ENCODE peak calls at places on chromosomes 3 and 15, in eight cellular contexts. One of them, this sample, is unnamed.
A peak's percentile ranks its signal among the peaks of the same experiment; 100 is the strongest.

GRCh38 chr3:104628185-104628789 is 738.4 kb upstream of the ALCAM start:
- DNase-seq in WERI-Rb-1: no peak
- DNase-seq in SK-N-SH: peak; percentile 37
- DNase-seq in pancreas: no peak
- DNase-seq in esophagus squamous epithelium: no peak
- DNase-seq in GM23248: peak; percentile 84
- DNase-seq in fibroblast of lung: peak; percentile 65
- DNase-seq in upper lobe of left lung: no peak
- DNase-seq in this sample: no peak

GRCh38 chr15:23567921-23568320 is 2.4 kb downstream of the MKRN3 start:
- DNase-seq in esophagus squamous epithelium: no peak
- DNase-seq in fibroblast of lung: no peak
- DNase-seq in SK-N-SH: no peak
- DNase-seq in pancreas: no peak
- DNase-seq in upper lobe of left lung: no peak
- DNase-seq in GM23248: no peak
- DNase-seq in WERI-Rb-1: no peak
- DNase-seq in this sample: no peak

GRCh38 chr3:58177747-58178527 is 32.8 kb downstream of the DNASE1L3 start:
- DNase-seq in upper lobe of left lung: peak; percentile 97
- DNase-seq in pancreas: peak; percentile 99
- DNase-seq in GM23248: peak; percentile 89
- DNase-seq in fibroblast of lung: peak; percentile 74
- DNase-seq in esophagus squamous epithelium: no peak
- DNase-seq in WERI-Rb-1: peak; percentile 91
- DNase-seq in SK-N-SH: peak; percentile 93
- DNase-seq in this sample: peak; percentile 94

GRCh38 chr3:133264920-133265319 is 134.9 kb upstream of the BFSP2 start:
- DNase-seq in SK-N-SH: peak; percentile 35
- DNase-seq in esophagus squamous epithelium: no peak
- DNase-seq in upper lobe of left lung: no peak
- DNase-seq in fibroblast of lung: no peak
- DNase-seq in pancreas: no peak
- DNase-seq in GM23248: peak; percentile 22
- DNase-seq in WERI-Rb-1: no peak
- DNase-seq in this sample: no peak

GRCh38 chr15:77186518-77187095 is 115.7 kb upstream of the TSPAN3 start:
- DNase-seq in GM23248: peak; percentile 56
- DNase-seq in pancreas: no peak
- DNase-seq in WERI-Rb-1: no peak
- DNase-seq in fibroblast of lung: peak; percentile 26
- DNase-seq in esophagus squamous epithelium: no peak
- DNase-seq in SK-N-SH: peak; percentile 33
- DNase-seq in upper lobe of left lung: no peak
- DNase-seq in this sample: no peak

GRCh38 chr3:196235452-196236122 is 19.3 kb downstream of the SLC51A start:
- DNase-seq in GM23248: no peak
- DNase-seq in pancreas: no peak
- DNase-seq in fibroblast of lung: no peak
- DNase-seq in WERI-Rb-1: no peak
- DNase-seq in SK-N-SH: no peak
- DNase-seq in upper lobe of left lung: no peak
- DNase-seq in esophagus squamous epithelium: no peak
- DNase-seq in this sample: no peak

GRCh38 chr3:101825904-101826445 is 23.3 kb upstream of the NFKBIZ start:
- DNase-seq in upper lobe of left lung: no peak
- DNase-seq in fibroblast of lung: peak; percentile 35
- DNase-seq in SK-N-SH: no peak
- DNase-seq in esophagus squamous epithelium: no peak
- DNase-seq in WERI-Rb-1: no peak
- DNase-seq in GM23248: peak; percentile 71
- DNase-seq in pancreas: no peak
- DNase-seq in this sample: no peak

GRCh38 chr15:73239564-73240208 is 129.1 kb downstream of the HCN4 start:
- DNase-seq in pancreas: no peak
- DNase-seq in WERI-Rb-1: peak; percentile 15
- DNase-seq in esophagus squamous epithelium: no peak
- DNase-seq in GM23248: no peak
- DNase-seq in SK-N-SH: peak; percentile 30
- DNase-seq in fibroblast of lung: no peak
- DNase-seq in upper lobe of left lung: no peak
- DNase-seq in this sample: no peak

GRCh38 chr15:29569533-29570092 is 252.7 kb downstream of the TJP1 start:
- DNase-seq in pancreas: peak; percentile 61
- DNase-seq in upper lobe of left lung: no peak
- DNase-seq in WERI-Rb-1: no peak
- DNase-seq in fibroblast of lung: no peak
- DNase-seq in GM23248: no peak
- DNase-seq in SK-N-SH: no peak
- DNase-seq in esophagus squamous epithelium: no peak
- DNase-seq in this sample: no peak

GRCh38 chr3:122021811-122022401 is at the start of gene ILDR1:
- DNase-seq in pancreas: peak; percentile 91
- DNase-seq in fibroblast of lung: no peak
- DNase-seq in WERI-Rb-1: no peak
- DNase-seq in esophagus squamous epithelium: no peak
- DNase-seq in SK-N-SH: peak; percentile 35
- DNase-seq in GM23248: no peak
- DNase-seq in upper lobe of left lung: peak; percentile 92
- DNase-seq in this sample: peak; percentile 87

GRCh38 chr15:36844453-36845094 is 255.8 kb downstream of the MEIS2 start:
- DNase-seq in WERI-Rb-1: no peak
- DNase-seq in fibroblast of lung: peak; percentile 48
- DNase-seq in GM23248: peak; percentile 28
- DNase-seq in SK-N-SH: no peak
- DNase-seq in pancreas: no peak
- DNase-seq in upper lobe of left lung: no peak
- DNase-seq in esophagus squamous epithelium: no peak
- DNase-seq in this sample: no peak

DNA sequence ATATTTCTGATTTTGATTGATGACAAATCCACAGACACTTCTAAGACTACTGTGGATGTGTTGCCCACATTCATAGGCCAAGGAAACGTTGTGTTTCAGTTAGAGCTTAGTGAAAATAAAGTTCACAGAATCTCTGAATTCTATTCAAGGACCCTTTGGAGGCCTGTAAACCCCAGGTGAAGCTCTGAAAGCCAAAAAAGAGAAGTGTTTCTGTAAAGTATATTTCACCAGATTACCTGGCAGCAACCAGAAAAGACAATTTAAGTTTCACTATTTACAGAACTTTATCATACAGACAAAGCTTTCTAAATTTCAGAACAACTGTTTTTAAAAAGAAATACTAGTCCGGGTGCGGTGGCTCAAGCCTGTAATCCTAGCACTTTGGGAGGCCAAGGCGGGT is 2.6 kb downstream of the CLPX start:
- DNase-seq in upper lobe of left lung: no peak
- DNase-seq in SK-N-SH: no peak
- DNase-seq in pancreas: no peak
- DNase-seq in fibroblast of lung: no peak
- DNase-seq in WERI-Rb-1: no peak
- DNase-seq in esophagus squamous epithelium: no peak
- DNase-seq in GM23248: no peak
- DNase-seq in this sample: no peak
- H3K4me3 ChIP-seq in upper lobe of left lung: peak overlapping the region; percentile 82
- H3K4me3 ChIP-seq in SK-N-SH: no peak overlapping the region
- H3K4me3 ChIP-seq in pancreas: no peak overlapping the region
- H3K4me3 ChIP-seq in fibroblast of lung: peak overlapping the region; percentile 27
- H3K4me3 ChIP-seq in WERI-Rb-1: no peak overlapping the region
- H3K4me3 ChIP-seq in esophagus squamous epithelium: peak overlapping the region; percentile 76
- H3K4me3 ChIP-seq in GM23248: peak overlapping the region; percentile 84
- H3K4me3 ChIP-seq in this sample: no peak overlapping the region

GRCh38 chr3:114449271-114450007 is 155.6 kb downstream of the TIGIT start:
- DNase-seq in WERI-Rb-1: no peak
- DNase-seq in pancreas: no peak
- DNase-seq in esophagus squamous epithelium: no peak
- DNase-seq in SK-N-SH: no peak
- DNase-seq in upper lobe of left lung: no peak
- DNase-seq in fibroblast of lung: no peak
- DNase-seq in GM23248: peak; percentile 50
- DNase-seq in this sample: no peak

GRCh38 chr3:114450008-114450596 is 156.3 kb downstream of the TIGIT start:
- DNase-seq in GM23248: no peak
- DNase-seq in upper lobe of left lung: no peak
- DNase-seq in WERI-Rb-1: no peak
- DNase-seq in SK-N-SH: no peak
- DNase-seq in esophagus squamous epithelium: no peak
- DNase-seq in fibroblast of lung: no peak
- DNase-seq in pancreas: no peak
- DNase-seq in this sample: no peak

GRCh38 chr3:114446605-114447004 is 152.8 kb downstream of the TIGIT start:
- DNase-seq in SK-N-SH: no peak
- DNase-seq in GM23248: no peak
- DNase-seq in esophagus squamous epithelium: no peak
- DNase-seq in fibroblast of lung: no peak
- DNase-seq in upper lobe of left lung: no peak
- DNase-seq in pancreas: no peak
- DNase-seq in WERI-Rb-1: no peak
- DNase-seq in this sample: no peak

GRCh38 chr3:114447545-114447944 is 153.7 kb downstream of the TIGIT start:
- DNase-seq in WERI-Rb-1: no peak
- DNase-seq in GM23248: no peak
- DNase-seq in esophagus squamous epithelium: no peak
- DNase-seq in upper lobe of left lung: no peak
- DNase-seq in SK-N-SH: no peak
- DNase-seq in fibroblast of lung: peak; percentile 43
- DNase-seq in pancreas: no peak
- DNase-seq in this sample: no peak

DNA sequence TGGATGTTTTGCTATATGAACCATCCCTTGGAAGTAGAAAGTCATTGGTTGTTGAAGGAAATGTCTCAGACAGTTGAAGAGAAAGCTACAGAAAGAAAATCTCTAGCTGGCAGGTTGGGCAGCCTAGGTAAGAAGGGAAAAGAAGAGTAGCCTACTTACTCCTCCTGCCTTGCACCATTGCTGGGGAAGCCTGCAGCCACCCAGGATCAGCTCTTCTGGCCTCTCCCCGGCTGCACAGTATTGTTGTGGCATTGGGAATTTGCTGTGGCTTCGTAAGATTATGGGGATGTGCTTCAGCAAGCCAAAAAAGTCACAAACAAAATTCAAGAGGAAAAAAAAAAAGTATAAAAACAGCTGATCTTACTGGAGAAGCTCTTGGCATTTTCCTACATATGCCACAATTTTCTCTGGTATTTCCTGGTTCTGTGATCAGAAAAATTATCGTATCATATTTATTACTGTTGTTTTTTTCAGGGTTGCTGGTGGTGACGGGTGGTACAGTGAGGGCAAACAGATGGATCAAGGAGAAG is 154.2 kb downstream of the TIGIT start:
- DNase-seq in GM23248: no peak
- DNase-seq in SK-N-SH: no peak
- DNase-seq in WERI-Rb-1: no peak
- DNase-seq in esophagus squamous epithelium: no peak
- DNase-seq in upper lobe of left lung: no peak
- DNase-seq in fibroblast of lung: no peak
- DNase-seq in pancreas: no peak
- DNase-seq in this sample: no peak
- H3K27ac ChIP-seq in GM23248: no peak overlapping the region
- H3K27ac ChIP-seq in SK-N-SH: no peak overlapping the region
- H3K27ac ChIP-seq in WERI-Rb-1: no peak overlapping the region
- H3K27ac ChIP-seq in esophagus squamous epithelium: no peak overlapping the region
- H3K27ac ChIP-seq in upper lobe of left lung: peak overlapping the region; percentile 26
- H3K27ac ChIP-seq in fibroblast of lung: peak overlapping the region; percentile 10
- H3K27ac ChIP-seq in pancreas: no peak overlapping the region
- H3K27ac ChIP-seq in this sample: no peak overlapping the region

GRCh38 chr15:64093627-64094417 is at the start of gene CIAO2A:
- DNase-seq in fibroblast of lung: peak; percentile 98
- DNase-seq in GM23248: peak; percentile 99
- DNase-seq in pancreas: peak; percentile 82
- DNase-seq in upper lobe of left lung: peak; percentile 87
- DNase-seq in SK-N-SH: peak; percentile 81
- DNase-seq in WERI-Rb-1: peak; percentile 98
- DNase-seq in esophagus squamous epithelium: peak; percentile 77
- DNase-seq in this sample: peak; percentile 94

GRCh38 chr15:64090527-64090926 is 3.1 kb downstream of the CIAO2A start:
- DNase-seq in SK-N-SH: no peak
- DNase-seq in GM23248: no peak
- DNase-seq in WERI-Rb-1: no peak
- DNase-seq in upper lobe of left lung: no peak
- DNase-seq in esophagus squamous epithelium: no peak
- DNase-seq in fibroblast of lung: no peak
- DNase-seq in pancreas: no peak
- DNase-seq in this sample: no peak

GRCh38 chr15:64092864-64093626 is 593 bp downstream of the CIAO2A start:
- DNase-seq in pancreas: peak; percentile 68
- DNase-seq in fibroblast of lung: peak; percentile 80
- DNase-seq in WERI-Rb-1: peak; percentile 48
- DNase-seq in esophagus squamous epithelium: no peak
- DNase-seq in GM23248: peak; percentile 74
- DNase-seq in upper lobe of left lung: no peak
- DNase-seq in SK-N-SH: peak; percentile 57
- DNase-seq in this sample: no peak

GRCh38 chr15:64089553-64090280 is 3.9 kb downstream of the CIAO2A start:
- DNase-seq in upper lobe of left lung: no peak
- DNase-seq in GM23248: no peak
- DNase-seq in fibroblast of lung: no peak
- DNase-seq in SK-N-SH: no peak
- DNase-seq in esophagus squamous epithelium: no peak
- DNase-seq in pancreas: no peak
- DNase-seq in WERI-Rb-1: no peak
- DNase-seq in this sample: no peak

DNA sequence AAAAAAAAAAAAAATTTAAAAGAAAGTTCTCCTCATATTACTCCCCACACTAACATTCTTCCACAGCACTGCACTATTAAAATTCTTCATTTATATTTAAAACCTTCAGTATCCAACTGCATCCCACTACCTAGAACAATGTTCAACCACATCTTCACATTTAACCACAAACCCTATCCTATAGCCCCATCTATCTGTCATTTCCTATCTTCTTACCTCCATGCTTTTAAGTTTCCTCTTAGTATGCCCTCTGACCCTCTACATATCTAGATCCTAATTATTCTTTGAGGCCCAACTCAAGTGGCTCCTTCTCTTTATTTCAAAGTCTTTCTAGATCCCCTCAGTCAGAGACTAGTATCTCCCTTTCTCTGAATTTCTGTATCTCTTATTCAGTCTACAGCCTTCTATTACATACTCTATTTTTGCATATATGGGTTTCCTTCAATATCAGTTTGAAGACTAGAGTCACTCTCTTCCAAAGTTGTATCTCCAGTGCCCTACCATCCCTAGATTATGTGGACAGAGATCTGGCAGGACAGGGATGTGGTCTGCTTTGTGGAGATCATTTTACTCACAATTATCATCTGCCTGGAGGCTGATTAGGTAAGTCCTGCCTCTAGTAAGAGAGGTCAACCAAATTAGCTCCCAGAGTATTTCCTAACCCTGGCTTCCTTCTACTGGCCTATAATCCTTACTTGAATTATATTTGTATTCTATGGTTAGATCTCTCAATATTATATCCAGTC is 1.4 kb downstream of the CIAO2A start:
- DNase-seq in WERI-Rb-1: no peak
- DNase-seq in GM23248: no peak
- DNase-seq in fibroblast of lung: no peak
- DNase-seq in pancreas: no peak
- DNase-seq in SK-N-SH: no peak
- DNase-seq in upper lobe of left lung: no peak
- DNase-seq in esophagus squamous epithelium: no peak
- DNase-seq in this sample: no peak
- H3K4me3 ChIP-seq in WERI-Rb-1: peak overlapping the region; percentile 74
- H3K4me3 ChIP-seq in GM23248: peak overlapping the region; percentile 94
- H3K4me3 ChIP-seq in fibroblast of lung: peak overlapping the region; percentile 89
- H3K4me3 ChIP-seq in pancreas: no peak overlapping the region
- H3K4me3 ChIP-seq in SK-N-SH: peak overlapping the region; percentile 91
- H3K4me3 ChIP-seq in upper lobe of left lung: peak overlapping the region; percentile 85
- H3K4me3 ChIP-seq in esophagus squamous epithelium: peak overlapping the region; percentile 86
- H3K4me3 ChIP-seq in this sample: peak overlapping the region; percentile 92

GRCh38 chr3:123320224-123320623 is 118.5 kb downstream of the SEC22A start:
- DNase-seq in fibroblast of lung: no peak
- DNase-seq in SK-N-SH: no peak
- DNase-seq in pancreas: peak; percentile 35
- DNase-seq in upper lobe of left lung: no peak
- DNase-seq in WERI-Rb-1: no peak
- DNase-seq in esophagus squamous epithelium: no peak
- DNase-seq in GM23248: no peak
- DNase-seq in this sample: peak; percentile 53
- H3K27ac ChIP-seq in fibroblast of lung: no peak overlapping the region
- H3K27ac ChIP-seq in SK-N-SH: no peak overlapping the region
- H3K27ac ChIP-seq in pancreas: no peak overlapping the region
- H3K27ac ChIP-seq in upper lobe of left lung: no peak overlapping the region
- H3K27ac ChIP-seq in WERI-Rb-1: no peak overlapping the region
- H3K27ac ChIP-seq in esophagus squamous epithelium: no peak overlapping the region
- H3K27ac ChIP-seq in GM23248: no peak overlapping the region
- H3K27ac ChIP-seq in this sample: no peak overlapping the region